ENCODE peak calls at places on chromosomes 12 and 14, in six cellular contexts. One of them, this sample, is unnamed.
A peak's percentile ranks its signal among the peaks of the same experiment; 100 is the strongest.

GRCh38 chr12:6280672-6281071 is 29.8 kb upstream of the PLEKHG6 start:
- DNase-seq in GM12878: no peak
- DNase-seq in IMR-90: no peak
- DNase-seq in SK-N-SH: no peak
- DNase-seq in A549: no peak
- DNase-seq in K562: no peak
- DNase-seq in this sample: no peak

GRCh38 chr12:80763874-80764273 is 47.2 kb downstream of the MYF5 start:
- DNase-seq in GM12878: no peak
- DNase-seq in IMR-90: peak; percentile 66
- DNase-seq in SK-N-SH: peak; percentile 4
- DNase-seq in A549: peak; percentile 53
- DNase-seq in K562: no peak
- DNase-seq in this sample: peak; percentile 52

GRCh38 chr12:104315326-104316224 is 12.0 kb downstream of the EID3 start:
- DNase-seq in GM12878: no peak
- DNase-seq in IMR-90: peak; percentile 49
- DNase-seq in SK-N-SH: no peak
- DNase-seq in A549: no peak
- DNase-seq in K562: no peak
- DNase-seq in this sample: no peak

GRCh38 chr14:35365130-35366047 is 39.2 kb downstream of the NFKBIA start:
- DNase-seq in GM12878: no peak
- DNase-seq in IMR-90: peak; percentile 92
- DNase-seq in SK-N-SH: no peak
- DNase-seq in A549: peak; percentile 75
- DNase-seq in K562: peak; percentile 36
- DNase-seq in this sample: peak; percentile 98

GRCh38 chr12:132323171-132324010 is 6.0 kb downstream of the GALNT9 start:
- DNase-seq in GM12878: no peak
- DNase-seq in IMR-90: no peak
- DNase-seq in SK-N-SH: no peak
- DNase-seq in A549: no peak
- DNase-seq in K562: no peak
- DNase-seq in this sample: no peak

GRCh38 chr14:65211341-65211987 is 109.1 kb upstream of the MAX start:
- DNase-seq in GM12878: no peak
- DNase-seq in IMR-90: peak; percentile 85
- DNase-seq in SK-N-SH: no peak
- DNase-seq in A549: peak; percentile 25
- DNase-seq in K562: no peak
- DNase-seq in this sample: peak; percentile 37

GRCh38 chr12:124753230-124753595 is 110.5 kb downstream of the SCARB1 start:
- DNase-seq in GM12878: no peak
- DNase-seq in IMR-90: no peak
- DNase-seq in SK-N-SH: no peak
- DNase-seq in A549: no peak
- DNase-seq in K562: no peak
- DNase-seq in this sample: no peak

GRCh38 chr14:29717906-29718305 is 209.7 kb downstream of the PRKD1 start:
- DNase-seq in GM12878: no peak
- DNase-seq in IMR-90: peak; percentile 25
- DNase-seq in SK-N-SH: no peak
- DNase-seq in A549: no peak
- DNase-seq in K562: no peak
- DNase-seq in this sample: no peak

GRCh38 chr12:5210179-5210917 is 166.7 kb downstream of the KCNA5 start:
- DNase-seq in GM12878: no peak
- DNase-seq in IMR-90: no peak
- DNase-seq in SK-N-SH: no peak
- DNase-seq in A549: no peak
- DNase-seq in K562: no peak
- DNase-seq in this sample: no peak

GRCh38 chr14:64880382-64881121 is 845 bp upstream of the SPTB start:
- DNase-seq in GM12878: no peak
- DNase-seq in IMR-90: no peak
- DNase-seq in SK-N-SH: peak; percentile 89
- DNase-seq in A549: peak; percentile 40
- DNase-seq in K562: peak; percentile 71
- DNase-seq in this sample: no peak

GRCh38 chr12:53224268-53224896 is 7.6 kb downstream of the RARG start:
- DNase-seq in GM12878: no peak
- DNase-seq in IMR-90: no peak
- DNase-seq in SK-N-SH: peak; percentile 69
- DNase-seq in A549: peak; percentile 50
- DNase-seq in K562: peak; percentile 72
- DNase-seq in this sample: peak; percentile 40

GRCh38 chr14:104174051-104174450 is 35.7 kb downstream of the KIF26A start:
- DNase-seq in GM12878: no peak
- DNase-seq in IMR-90: no peak
- DNase-seq in SK-N-SH: no peak
- DNase-seq in A549: no peak
- DNase-seq in K562: no peak
- DNase-seq in this sample: no peak

GRCh38 chr12:9741726-9742125 is 8.8 kb upstream of the CLECL1 start:
- DNase-seq in GM12878: peak; percentile 89
- DNase-seq in IMR-90: no peak
- DNase-seq in SK-N-SH: no peak
- DNase-seq in A549: no peak
- DNase-seq in K562: no peak
- DNase-seq in this sample: no peak

GRCh38 chr12:121697093-121697698 is 15.4 kb upstream of the TMEM120B start:
- DNase-seq in GM12878: no peak
- DNase-seq in IMR-90: peak; percentile 53
- DNase-seq in SK-N-SH: peak; percentile 51
- DNase-seq in A549: peak; percentile 70
- DNase-seq in K562: peak; percentile 39
- DNase-seq in this sample: peak; percentile 53

GRCh38 chr14:81565441-81566290 is 32.0 kb upstream of the SEL1L start:
- DNase-seq in GM12878: no peak
- DNase-seq in IMR-90: no peak
- DNase-seq in SK-N-SH: no peak
- DNase-seq in A549: peak; percentile 29
- DNase-seq in K562: peak; percentile 13
- DNase-seq in this sample: peak; percentile 24

GRCh38 chr14:20499108-20499507 is 6.2 kb upstream of the RNASE10 start:
- DNase-seq in GM12878: no peak
- DNase-seq in IMR-90: no peak
- DNase-seq in SK-N-SH: no peak
- DNase-seq in A549: no peak
- DNase-seq in K562: no peak
- DNase-seq in this sample: no peak
- TF ChIP-seq SMC3 in GM12878: no peak
- TF ChIP-seq SMC3 in IMR-90: no peak
- TF ChIP-seq SMC3 in SK-N-SH: no peak
- TF ChIP-seq SMC3 in A549: no peak
- TF ChIP-seq SMC3 in K562: no peak
- TF ChIP-seq SMC3 in this sample: no peak

GRCh38 chr12:119249441-119249840 is 70.7 kb downstream of the HSPB8 start:
- DNase-seq in GM12878: no peak
- DNase-seq in IMR-90: no peak
- DNase-seq in SK-N-SH: no peak
- DNase-seq in A549: no peak
- DNase-seq in K562: no peak
- DNase-seq in this sample: no peak

GRCh38 chr12:119245904-119246494 is 67.3 kb downstream of the HSPB8 start:
- DNase-seq in GM12878: no peak
- DNase-seq in IMR-90: no peak
- DNase-seq in SK-N-SH: no peak
- DNase-seq in A549: no peak
- DNase-seq in K562: no peak
- DNase-seq in this sample: peak; percentile 20

GRCh38 chr12:119247720-119248043 is 69.0 kb downstream of the HSPB8 start:
- DNase-seq in GM12878: no peak
- DNase-seq in IMR-90: no peak
- DNase-seq in SK-N-SH: no peak
- DNase-seq in A549: no peak
- DNase-seq in K562: no peak
- DNase-seq in this sample: no peak

DNA sequence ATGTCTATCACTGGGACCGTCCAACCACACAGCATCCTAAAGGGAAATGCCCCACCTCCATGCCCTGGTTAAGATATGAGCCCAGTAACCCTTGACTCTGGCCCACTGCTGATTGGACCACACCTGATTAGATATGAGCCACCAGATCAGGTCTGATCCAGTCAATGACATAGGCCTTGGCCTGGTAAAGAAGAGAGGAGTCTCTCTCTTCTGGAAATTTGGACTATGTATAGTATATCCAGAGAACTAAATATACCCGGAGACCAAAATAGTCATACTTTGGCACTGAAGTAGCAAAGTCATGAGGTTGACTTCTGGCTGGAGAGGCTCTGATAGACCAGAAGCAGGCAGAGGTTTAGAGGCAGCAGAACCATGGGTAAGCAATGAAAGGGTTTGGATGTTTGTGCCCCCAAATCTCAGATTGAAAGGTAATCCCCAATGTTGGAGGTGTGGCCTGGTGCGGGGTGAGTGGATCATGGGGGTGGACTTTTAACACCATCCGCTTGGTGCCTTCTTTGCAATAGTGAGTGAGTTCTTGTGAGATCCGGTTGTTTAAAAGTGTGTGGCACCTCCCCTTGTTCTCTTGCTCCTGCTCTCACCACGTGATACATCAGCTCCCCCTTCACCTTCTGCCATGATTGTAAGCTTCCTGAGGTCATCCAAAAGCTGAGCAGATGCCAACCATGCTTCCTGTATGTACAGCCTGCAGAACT is 68.4 kb downstream of the HSPB8 start:
- DNase-seq in GM12878: no peak
- DNase-seq in IMR-90: no peak
- DNase-seq in SK-N-SH: no peak
- DNase-seq in A549: no peak
- DNase-seq in K562: no peak
- DNase-seq in this sample: no peak
- TF ChIP-seq SMC3 in GM12878: no peak
- TF ChIP-seq SMC3 in IMR-90: no peak
- TF ChIP-seq SMC3 in SK-N-SH: no peak
- TF ChIP-seq SMC3 in A549: no peak
- TF ChIP-seq SMC3 in K562: no peak
- TF ChIP-seq SMC3 in this sample: no peak

DNA sequence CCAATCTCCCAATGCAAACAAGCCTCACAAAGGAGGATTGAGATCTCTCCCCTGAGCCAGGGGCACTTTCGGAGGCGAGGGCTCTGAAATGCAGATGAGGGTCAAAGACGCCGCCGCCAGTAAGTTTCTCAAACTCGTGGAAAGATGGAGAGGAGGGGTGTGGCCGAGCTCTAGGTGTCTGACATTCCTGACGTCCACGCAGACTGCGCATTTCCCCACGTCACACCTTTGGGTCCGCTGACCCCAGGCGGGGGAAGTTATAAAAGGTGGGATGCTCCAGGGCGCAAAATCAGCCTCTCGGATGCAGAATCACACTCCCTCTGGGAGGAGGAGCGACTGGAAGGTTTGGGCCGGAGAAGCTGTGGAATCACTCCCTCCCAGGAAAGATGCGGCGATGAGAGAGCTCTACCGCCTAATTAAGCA is 2.1 kb downstream of the COL2A1 start:
- DNase-seq in GM12878: no peak
- DNase-seq in IMR-90: no peak
- DNase-seq in SK-N-SH: peak; percentile 53
- DNase-seq in A549: no peak
- DNase-seq in K562: no peak
- DNase-seq in this sample: no peak
- TF ChIP-seq SMC3 in GM12878: no peak
- TF ChIP-seq SMC3 in IMR-90: no peak
- TF ChIP-seq SMC3 in SK-N-SH: no peak
- TF ChIP-seq SMC3 in A549: no peak
- TF ChIP-seq SMC3 in K562: no peak
- TF ChIP-seq SMC3 in this sample: no peak

DNA sequence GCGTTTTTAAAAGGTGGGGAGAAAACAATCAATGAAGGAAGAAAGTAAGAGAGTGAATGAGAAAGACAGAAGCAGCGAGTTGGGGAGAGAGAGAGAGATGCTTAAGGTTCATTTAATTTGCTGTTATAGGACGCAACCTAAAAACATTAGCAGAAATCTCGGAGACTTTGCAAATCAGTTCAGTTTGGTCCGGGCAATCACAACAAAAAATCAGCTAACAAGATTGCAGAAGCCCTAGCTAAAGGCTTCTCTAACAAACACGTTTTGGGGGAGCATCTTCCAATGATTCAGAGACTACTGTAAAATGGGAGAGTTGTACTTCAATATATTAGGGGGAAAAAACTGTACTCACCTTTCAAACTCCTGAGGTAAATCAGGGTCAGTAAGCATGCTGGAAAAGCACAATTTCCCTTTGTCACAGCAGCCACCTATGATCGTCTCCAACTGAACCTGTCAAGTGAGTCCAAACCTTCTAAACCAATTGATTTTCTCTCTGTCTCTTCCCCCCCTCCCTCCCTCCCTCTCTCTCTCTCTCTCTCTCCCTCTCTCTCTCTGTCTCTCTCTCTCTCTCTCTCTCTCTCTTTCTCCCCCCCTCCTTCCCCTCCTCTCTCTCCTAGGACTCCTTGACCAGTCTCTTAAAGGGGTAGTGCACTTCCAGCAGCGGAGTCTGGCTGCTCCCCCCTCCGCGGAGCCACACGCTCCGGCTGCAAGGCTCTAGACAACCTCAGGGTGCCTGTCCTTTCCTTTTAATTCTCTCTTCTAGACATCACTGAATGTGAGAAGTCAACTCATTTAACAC is at the start of gene SOX5:
- DNase-seq in GM12878: no peak
- DNase-seq in IMR-90: peak; percentile 68
- DNase-seq in SK-N-SH: peak; percentile 30
- DNase-seq in A549: peak; percentile 4
- DNase-seq in K562: peak; percentile 20
- DNase-seq in this sample: peak; percentile 75
- TF ChIP-seq SMC3 in GM12878: no peak
- TF ChIP-seq SMC3 in IMR-90: no peak
- TF ChIP-seq SMC3 in SK-N-SH: no peak
- TF ChIP-seq SMC3 in A549: no peak
- TF ChIP-seq SMC3 in K562: no peak
- TF ChIP-seq SMC3 in this sample: no peak

DNA sequence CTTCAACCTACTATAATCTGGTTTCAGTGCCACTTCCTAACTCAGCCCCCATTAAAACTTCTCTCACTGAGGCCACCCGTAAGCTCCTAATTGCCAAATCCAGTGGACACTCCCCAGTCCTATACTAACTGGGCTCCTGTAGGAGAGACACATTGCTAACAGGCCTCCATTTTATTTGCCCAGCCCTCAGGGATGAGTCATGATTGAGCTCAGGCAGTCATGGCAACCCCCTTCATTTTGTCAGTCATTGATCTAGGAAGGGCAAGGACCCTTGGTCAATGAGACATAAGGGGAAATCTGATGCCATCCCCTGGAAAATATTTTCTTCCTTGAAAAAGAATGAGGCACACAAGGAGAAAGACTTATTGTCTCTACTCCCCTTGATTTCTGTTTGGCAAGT is 70.1 kb upstream of the HIF1A start:
- DNase-seq in GM12878: no peak
- DNase-seq in IMR-90: peak; percentile 52
- DNase-seq in SK-N-SH: no peak
- DNase-seq in A549: peak; percentile 23
- DNase-seq in K562: no peak
- DNase-seq in this sample: peak; percentile 24
- TF ChIP-seq SMC3 in GM12878: no peak
- TF ChIP-seq SMC3 in IMR-90: no peak
- TF ChIP-seq SMC3 in SK-N-SH: no peak
- TF ChIP-seq SMC3 in A549: no peak
- TF ChIP-seq SMC3 in K562: no peak
- TF ChIP-seq SMC3 in this sample: no peak

GRCh38 chr14:53399057-53399456 is 245.9 kb upstream of the DDHD1 start:
- DNase-seq in GM12878: no peak
- DNase-seq in IMR-90: peak; percentile 76
- DNase-seq in SK-N-SH: no peak
- DNase-seq in A549: peak; percentile 24
- DNase-seq in K562: peak; percentile 5
- DNase-seq in this sample: no peak
- TF ChIP-seq SMC3 in GM12878: no peak
- TF ChIP-seq SMC3 in IMR-90: no peak
- TF ChIP-seq SMC3 in SK-N-SH: no peak
- TF ChIP-seq SMC3 in A549: no peak
- TF ChIP-seq SMC3 in K562: no peak
- TF ChIP-seq SMC3 in this sample: no peak

This sample was measured in HepG2.